ENCODE peak calls at places on chromosomes 12 and 14, in four cellular contexts. One of them, this sample, is unnamed.
A peak's percentile ranks its signal among the peaks of the same experiment; 100 is the strongest.

GRCh38 chr12:57452937-57453509 is 2.1 kb upstream of the INHBE start:
- DNase-seq in amniotic stem cell: peak; percentile 58
- DNase-seq in ACHN: peak; percentile 85
- DNase-seq in nucleus accumbens: peak; percentile 58
- DNase-seq in this sample: peak; percentile 82

GRCh38 chr12:103986823-103987222 is 21.2 kb downstream of the TDG start:
- DNase-seq in ACHN: peak; percentile 23
- DNase-seq in amniotic stem cell: peak; percentile 39
- DNase-seq in nucleus accumbens: no peak
- DNase-seq in this sample: no peak

GRCh38 chr12:111759276-111759675 is 7.5 kb upstream of the ALDH2 start:
- DNase-seq in amniotic stem cell: no peak
- DNase-seq in ACHN: no peak
- DNase-seq in nucleus accumbens: no peak
- DNase-seq in this sample: no peak

GRCh38 chr12:3421599-3421998 is 69.4 kb upstream of the PRMT8 start:
- DNase-seq in ACHN: no peak
- DNase-seq in amniotic stem cell: no peak
- DNase-seq in nucleus accumbens: no peak
- DNase-seq in this sample: no peak

GRCh38 chr14:104116544-104117340 is 21.6 kb upstream of the KIF26A start:
- DNase-seq in nucleus accumbens: no peak
- DNase-seq in ACHN: no peak
- DNase-seq in amniotic stem cell: no peak
- DNase-seq in this sample: no peak

GRCh38 chr12:21696603-21697002 is 39.0 kb upstream of the LDHB start:
- DNase-seq in amniotic stem cell: no peak
- DNase-seq in nucleus accumbens: no peak
- DNase-seq in ACHN: no peak
- DNase-seq in this sample: no peak

GRCh38 chr12:124386661-124387509 is 92.0 kb downstream of the RFLNA start:
- DNase-seq in nucleus accumbens: no peak
- DNase-seq in amniotic stem cell: no peak
- DNase-seq in ACHN: peak; percentile 32
- DNase-seq in this sample: no peak

GRCh38 chr14:65010211-65010931 is 23.7 kb downstream of the FNTB start:
- DNase-seq in nucleus accumbens: no peak
- DNase-seq in amniotic stem cell: no peak
- DNase-seq in ACHN: no peak
- DNase-seq in this sample: no peak

GRCh38 chr14:100761481-100761880 is 34.8 kb downstream of the DLK1 start:
- DNase-seq in amniotic stem cell: peak; percentile 42
- DNase-seq in ACHN: no peak
- DNase-seq in nucleus accumbens: no peak
- DNase-seq in this sample: no peak

GRCh38 chr14:51818748-51819386 is 41.5 kb upstream of the GNG2 start:
- DNase-seq in ACHN: no peak
- DNase-seq in amniotic stem cell: no peak
- DNase-seq in nucleus accumbens: no peak
- DNase-seq in this sample: no peak

GRCh38 chr12:69648476-69648875 is 37.8 kb upstream of the LRRC10 start:
- DNase-seq in ACHN: peak; percentile 79
- DNase-seq in amniotic stem cell: peak; percentile 74
- DNase-seq in nucleus accumbens: no peak
- DNase-seq in this sample: no peak

GRCh38 chr12:106898001-106898966 is 57.4 kb upstream of the TMEM263 start:
- DNase-seq in amniotic stem cell: no peak
- DNase-seq in ACHN: no peak
- DNase-seq in nucleus accumbens: no peak
- DNase-seq in this sample: peak; percentile 36

GRCh38 chr14:51095854-51096823 is 1.2 kb upstream of the TRIM9 start:
- DNase-seq in amniotic stem cell: no peak
- DNase-seq in ACHN: peak; percentile 74
- DNase-seq in nucleus accumbens: peak; percentile 79
- DNase-seq in this sample: peak; percentile 33

This sample was measured in A673.